ENCODE peak calls at places on chromosomes 11 and 22, in six cellular contexts. One of them, this sample, is unnamed.

GRCh38 chr11:24078056-24078455 is 418.8 kb upstream of the LUZP2 start:
- DNase-seq in mesendoderm: no peak
- DNase-seq in NCI-H1092 treated with DMSO at 0.1 percent for 48 hours: no peak
- DNase-seq in DND-41: no peak
- DNase-seq in GM04504: no peak
- DNase-seq in stomach: no peak
- DNase-seq in this sample: no peak

GRCh38 chr11:77467993-77468392 is 5.9 kb downstream of the PAK1 start:
- DNase-seq in mesendoderm: no peak
- DNase-seq in NCI-H1092 treated with DMSO at 0.1 percent for 48 hours: no peak
- DNase-seq in DND-41: no peak
- DNase-seq in GM04504: peak
- DNase-seq in stomach: no peak
- DNase-seq in this sample: no peak

GRCh38 chr11:94593030-94593429 is 25.9 kb downstream of the PIWIL4 start:
- DNase-seq in mesendoderm: no peak
- DNase-seq in NCI-H1092 treated with DMSO at 0.1 percent for 48 hours: no peak
- DNase-seq in DND-41: no peak
- DNase-seq in GM04504: peak
- DNase-seq in stomach: no peak
- DNase-seq in this sample: no peak

GRCh38 chr22:22048318-22048942 is 65.8 kb upstream of the TOP3B start:
- DNase-seq in mesendoderm: no peak
- DNase-seq in NCI-H1092 treated with DMSO at 0.1 percent for 48 hours: no peak
- DNase-seq in DND-41: no peak
- DNase-seq in GM04504: no peak
- DNase-seq in stomach: no peak
- DNase-seq in this sample: no peak

GRCh38 chr22:37818397-37819099 is 4.6 kb upstream of the GALR3 start:
- DNase-seq in mesendoderm: peak
- DNase-seq in NCI-H1092 treated with DMSO at 0.1 percent for 48 hours: peak
- DNase-seq in DND-41: no peak
- DNase-seq in GM04504: no peak
- DNase-seq in stomach: peak
- DNase-seq in this sample: peak

GRCh38 chr11:129503646-129504045 is 128.0 kb downstream of the BARX2 start:
- DNase-seq in mesendoderm: no peak
- DNase-seq in NCI-H1092 treated with DMSO at 0.1 percent for 48 hours: no peak
- DNase-seq in DND-41: no peak
- DNase-seq in GM04504: no peak
- DNase-seq in stomach: no peak
- DNase-seq in this sample: no peak

GRCh38 chr11:45816614-45817013 is 11.7 kb downstream of the SLC35C1 start:
- DNase-seq in mesendoderm: no peak
- DNase-seq in NCI-H1092 treated with DMSO at 0.1 percent for 48 hours: peak
- DNase-seq in DND-41: no peak
- DNase-seq in GM04504: no peak
- DNase-seq in stomach: no peak
- DNase-seq in this sample: no peak

GRCh38 chr22:49968831-49969661 is 8.5 kb downstream of the PIM3 start:
- DNase-seq in mesendoderm: no peak
- DNase-seq in NCI-H1092 treated with DMSO at 0.1 percent for 48 hours: no peak
- DNase-seq in DND-41: peak
- DNase-seq in GM04504: no peak
- DNase-seq in stomach: peak
- DNase-seq in this sample: no peak

GRCh38 chr11:689630-690029 is 5.4 kb downstream of the DEAF1 start:
- DNase-seq in mesendoderm: no peak
- DNase-seq in NCI-H1092 treated with DMSO at 0.1 percent for 48 hours: no peak
- DNase-seq in DND-41: no peak
- DNase-seq in GM04504: no peak
- DNase-seq in stomach: no peak
- DNase-seq in this sample: no peak

GRCh38 chr11:43631732-43632131 is 48.8 kb upstream of the HSD17B12 start:
- DNase-seq in mesendoderm: no peak
- DNase-seq in NCI-H1092 treated with DMSO at 0.1 percent for 48 hours: no peak
- DNase-seq in DND-41: no peak
- DNase-seq in GM04504: no peak
- DNase-seq in stomach: no peak
- DNase-seq in this sample: no peak

GRCh38 chr11:132099692-132100091 is 729.3 kb downstream of the NTM start:
- DNase-seq in mesendoderm: peak
- DNase-seq in NCI-H1092 treated with DMSO at 0.1 percent for 48 hours: no peak
- DNase-seq in DND-41: peak
- DNase-seq in GM04504: no peak
- DNase-seq in stomach: no peak
- DNase-seq in this sample: no peak

GRCh38 chr11:63371396-63371795 is 1.8 kb downstream of the SLC22A9 start:
- DNase-seq in mesendoderm: no peak
- DNase-seq in NCI-H1092 treated with DMSO at 0.1 percent for 48 hours: no peak
- DNase-seq in DND-41: no peak
- DNase-seq in GM04504: no peak
- DNase-seq in stomach: no peak
- DNase-seq in this sample: no peak

GRCh38 chr11:128187829-128188228 is 399.5 kb downstream of the ETS1 start:
- DNase-seq in mesendoderm: no peak
- DNase-seq in NCI-H1092 treated with DMSO at 0.1 percent for 48 hours: no peak
- DNase-seq in DND-41: no peak
- DNase-seq in GM04504: no peak
- DNase-seq in stomach: no peak
- DNase-seq in this sample: no peak

GRCh38 chr11:67373916-67374570 is 645 bp upstream of the CLCF1 start:
- DNase-seq in mesendoderm: peak
- DNase-seq in NCI-H1092 treated with DMSO at 0.1 percent for 48 hours: no peak
- DNase-seq in DND-41: no peak
- DNase-seq in GM04504: peak
- DNase-seq in stomach: peak
- DNase-seq in this sample: peak

GRCh38 chr11:35177370-35177769 is 38.4 kb downstream of the CD44 start:
- DNase-seq in mesendoderm: no peak
- DNase-seq in NCI-H1092 treated with DMSO at 0.1 percent for 48 hours: no peak
- DNase-seq in DND-41: no peak
- DNase-seq in GM04504: no peak
- DNase-seq in stomach: no peak
- DNase-seq in this sample: no peak

GRCh38 chr11:43959321-43959995 is 17.0 kb downstream of the C11orf96 start:
- DNase-seq in mesendoderm: peak
- DNase-seq in NCI-H1092 treated with DMSO at 0.1 percent for 48 hours: no peak
- DNase-seq in DND-41: no peak
- DNase-seq in GM04504: peak
- DNase-seq in stomach: no peak
- DNase-seq in this sample: no peak

GRCh38 chr11:45560153-45560934 is 105.1 kb downstream of the CHST1 start:
- DNase-seq in mesendoderm: peak
- DNase-seq in NCI-H1092 treated with DMSO at 0.1 percent for 48 hours: peak
- DNase-seq in DND-41: no peak
- DNase-seq in GM04504: no peak
- DNase-seq in stomach: no peak
- DNase-seq in this sample: no peak

GRCh38 chr11:123103326-123103980 is 41.5 kb upstream of the HSPA8 start:
- DNase-seq in mesendoderm: peak
- DNase-seq in NCI-H1092 treated with DMSO at 0.1 percent for 48 hours: peak
- DNase-seq in DND-41: peak
- DNase-seq in GM04504: peak
- DNase-seq in stomach: no peak
- DNase-seq in this sample: no peak

GRCh38 chr22:39239561-39240423 is 5.0 kb downstream of the PDGFB start:
- DNase-seq in mesendoderm: no peak
- DNase-seq in NCI-H1092 treated with DMSO at 0.1 percent for 48 hours: no peak
- DNase-seq in DND-41: no peak
- DNase-seq in GM04504: no peak
- DNase-seq in stomach: peak
- DNase-seq in this sample: no peak

GRCh38 chr22:50738649-50739227 is 734 bp downstream of the ACR start:
- DNase-seq in mesendoderm: no peak
- DNase-seq in NCI-H1092 treated with DMSO at 0.1 percent for 48 hours: no peak
- DNase-seq in DND-41: no peak
- DNase-seq in GM04504: no peak
- DNase-seq in stomach: peak
- DNase-seq in this sample: no peak

GRCh38 chr22:49983148-49984042 is 22.8 kb downstream of the PIM3 start:
- DNase-seq in mesendoderm: peak
- DNase-seq in NCI-H1092 treated with DMSO at 0.1 percent for 48 hours: no peak
- DNase-seq in DND-41: no peak
- DNase-seq in GM04504: no peak
- DNase-seq in stomach: no peak
- DNase-seq in this sample: no peak

GRCh38 chr22:24315367-24315781 is 44.7 kb downstream of the SPECC1L start:
- DNase-seq in mesendoderm: no peak
- DNase-seq in NCI-H1092 treated with DMSO at 0.1 percent for 48 hours: no peak
- DNase-seq in DND-41: no peak
- DNase-seq in GM04504: no peak
- DNase-seq in stomach: no peak
- DNase-seq in this sample: no peak

GRCh38 chr11:6197466-6198200 is 1.4 kb upstream of the OR52W1 start:
- DNase-seq in mesendoderm: no peak
- DNase-seq in NCI-H1092 treated with DMSO at 0.1 percent for 48 hours: no peak
- DNase-seq in DND-41: no peak
- DNase-seq in GM04504: no peak
- DNase-seq in stomach: no peak
- DNase-seq in this sample: no peak

GRCh38 chr11:9056467-9056866 is 34.9 kb downstream of the SCUBE2 start:
- DNase-seq in mesendoderm: no peak
- DNase-seq in NCI-H1092 treated with DMSO at 0.1 percent for 48 hours: no peak
- DNase-seq in DND-41: no peak
- DNase-seq in GM04504: no peak
- DNase-seq in stomach: no peak
- DNase-seq in this sample: no peak

This sample was measured in GM12892.